ENCODE peak calls at places on chromosomes 4 and X, in six cellular contexts. One of them, this sample, is unnamed.

GRCh38 chr4:4512282-4512681 is 29.6 kb downstream of the STX18 start:
- DNase-seq in HFF-Myc: no peak
- DNase-seq in stimulated activated CD4-positive, alpha-beta T cell treated with anti-CD3 and anti-CD28 coated beads, Interleukin-1b, Interleukin-23, amount 100 ng/mL, for 24 hours: no peak
- DNase-seq in natural killer cell treated with Interleukin-12 subunit alpha and Interleukin-12 subunit beta and Interleukin-15 and Interleukin-18, amount 100 ng/mL, for 72 hours: no peak
- DNase-seq in activated CD8-positive, alpha-beta memory T cell treated with anti-CD3 and anti-CD28 coated beads for 48 hours: no peak
- DNase-seq in left ventricle myocardium inferior: no peak
- DNase-seq in this sample: no peak

GRCh38 chrX:108070891-108071290 is 20.5 kb downstream of the PSMD10 start:
- DNase-seq in HFF-Myc: peak
- DNase-seq in stimulated activated CD4-positive, alpha-beta T cell treated with anti-CD3 and anti-CD28 coated beads, Interleukin-1b, Interleukin-23, amount 100 ng/mL, for 24 hours: no peak
- DNase-seq in natural killer cell treated with Interleukin-12 subunit alpha and Interleukin-12 subunit beta and Interleukin-15 and Interleukin-18, amount 100 ng/mL, for 72 hours: no peak
- DNase-seq in activated CD8-positive, alpha-beta memory T cell treated with anti-CD3 and anti-CD28 coated beads for 48 hours: no peak
- DNase-seq in left ventricle myocardium inferior: no peak
- DNase-seq in this sample: no peak

GRCh38 chrX:12953420-12953819 is 21.5 kb upstream of the TMSB4X start:
- DNase-seq in HFF-Myc: no peak
- DNase-seq in stimulated activated CD4-positive, alpha-beta T cell treated with anti-CD3 and anti-CD28 coated beads, Interleukin-1b, Interleukin-23, amount 100 ng/mL, for 24 hours: no peak
- DNase-seq in natural killer cell treated with Interleukin-12 subunit alpha and Interleukin-12 subunit beta and Interleukin-15 and Interleukin-18, amount 100 ng/mL, for 72 hours: no peak
- DNase-seq in activated CD8-positive, alpha-beta memory T cell treated with anti-CD3 and anti-CD28 coated beads for 48 hours: no peak
- DNase-seq in left ventricle myocardium inferior: no peak
- DNase-seq in this sample: no peak

GRCh38 chrX:48835524-48836329 is at the start of gene PCSK1N:
- DNase-seq in HFF-Myc: no peak
- DNase-seq in stimulated activated CD4-positive, alpha-beta T cell treated with anti-CD3 and anti-CD28 coated beads, Interleukin-1b, Interleukin-23, amount 100 ng/mL, for 24 hours: no peak
- DNase-seq in natural killer cell treated with Interleukin-12 subunit alpha and Interleukin-12 subunit beta and Interleukin-15 and Interleukin-18, amount 100 ng/mL, for 72 hours: no peak
- DNase-seq in activated CD8-positive, alpha-beta memory T cell treated with anti-CD3 and anti-CD28 coated beads for 48 hours: no peak
- DNase-seq in left ventricle myocardium inferior: no peak
- DNase-seq in this sample: no peak

GRCh38 chrX:153381684-153382532 is 19.2 kb downstream of the PNMA6E start:
- DNase-seq in HFF-Myc: peak
- DNase-seq in stimulated activated CD4-positive, alpha-beta T cell treated with anti-CD3 and anti-CD28 coated beads, Interleukin-1b, Interleukin-23, amount 100 ng/mL, for 24 hours: no peak
- DNase-seq in natural killer cell treated with Interleukin-12 subunit alpha and Interleukin-12 subunit beta and Interleukin-15 and Interleukin-18, amount 100 ng/mL, for 72 hours: no peak
- DNase-seq in activated CD8-positive, alpha-beta memory T cell treated with anti-CD3 and anti-CD28 coated beads for 48 hours: no peak
- DNase-seq in left ventricle myocardium inferior: no peak
- DNase-seq in this sample: peak

GRCh38 chrX:115378471-115378870 is 89.0 kb downstream of the LUZP4 start:
- DNase-seq in HFF-Myc: no peak
- DNase-seq in stimulated activated CD4-positive, alpha-beta T cell treated with anti-CD3 and anti-CD28 coated beads, Interleukin-1b, Interleukin-23, amount 100 ng/mL, for 24 hours: no peak
- DNase-seq in natural killer cell treated with Interleukin-12 subunit alpha and Interleukin-12 subunit beta and Interleukin-15 and Interleukin-18, amount 100 ng/mL, for 72 hours: no peak
- DNase-seq in activated CD8-positive, alpha-beta memory T cell treated with anti-CD3 and anti-CD28 coated beads for 48 hours: no peak
- DNase-seq in left ventricle myocardium inferior: no peak
- DNase-seq in this sample: no peak

GRCh38 chr4:79673321-79673720 is 265.3 kb upstream of the GK2 start:
- DNase-seq in HFF-Myc: no peak
- DNase-seq in stimulated activated CD4-positive, alpha-beta T cell treated with anti-CD3 and anti-CD28 coated beads, Interleukin-1b, Interleukin-23, amount 100 ng/mL, for 24 hours: no peak
- DNase-seq in natural killer cell treated with Interleukin-12 subunit alpha and Interleukin-12 subunit beta and Interleukin-15 and Interleukin-18, amount 100 ng/mL, for 72 hours: no peak
- DNase-seq in activated CD8-positive, alpha-beta memory T cell treated with anti-CD3 and anti-CD28 coated beads for 48 hours: no peak
- DNase-seq in left ventricle myocardium inferior: no peak
- DNase-seq in this sample: no peak

GRCh38 chrX:155068165-155068564 is 2.8 kb downstream of the CMC4 start:
- DNase-seq in HFF-Myc: peak
- DNase-seq in stimulated activated CD4-positive, alpha-beta T cell treated with anti-CD3 and anti-CD28 coated beads, Interleukin-1b, Interleukin-23, amount 100 ng/mL, for 24 hours: no peak
- DNase-seq in natural killer cell treated with Interleukin-12 subunit alpha and Interleukin-12 subunit beta and Interleukin-15 and Interleukin-18, amount 100 ng/mL, for 72 hours: no peak
- DNase-seq in activated CD8-positive, alpha-beta memory T cell treated with anti-CD3 and anti-CD28 coated beads for 48 hours: no peak
- DNase-seq in left ventricle myocardium inferior: no peak
- DNase-seq in this sample: no peak

GRCh38 chr4:24770111-24770584 is 25.2 kb upstream of the SOD3 start:
- DNase-seq in HFF-Myc: peak
- DNase-seq in stimulated activated CD4-positive, alpha-beta T cell treated with anti-CD3 and anti-CD28 coated beads, Interleukin-1b, Interleukin-23, amount 100 ng/mL, for 24 hours: no peak
- DNase-seq in natural killer cell treated with Interleukin-12 subunit alpha and Interleukin-12 subunit beta and Interleukin-15 and Interleukin-18, amount 100 ng/mL, for 72 hours: no peak
- DNase-seq in activated CD8-positive, alpha-beta memory T cell treated with anti-CD3 and anti-CD28 coated beads for 48 hours: no peak
- DNase-seq in left ventricle myocardium inferior: no peak
- DNase-seq in this sample: no peak

GRCh38 chr4:95095352-95095974 is 337.7 kb downstream of the BMPR1B start:
- DNase-seq in HFF-Myc: no peak
- DNase-seq in stimulated activated CD4-positive, alpha-beta T cell treated with anti-CD3 and anti-CD28 coated beads, Interleukin-1b, Interleukin-23, amount 100 ng/mL, for 24 hours: no peak
- DNase-seq in natural killer cell treated with Interleukin-12 subunit alpha and Interleukin-12 subunit beta and Interleukin-15 and Interleukin-18, amount 100 ng/mL, for 72 hours: no peak
- DNase-seq in activated CD8-positive, alpha-beta memory T cell treated with anti-CD3 and anti-CD28 coated beads for 48 hours: no peak
- DNase-seq in left ventricle myocardium inferior: no peak
- DNase-seq in this sample: no peak

GRCh38 chr4:113618205-113618604 is 143.3 kb downstream of the CAMK2D start:
- DNase-seq in HFF-Myc: no peak
- DNase-seq in stimulated activated CD4-positive, alpha-beta T cell treated with anti-CD3 and anti-CD28 coated beads, Interleukin-1b, Interleukin-23, amount 100 ng/mL, for 24 hours: no peak
- DNase-seq in natural killer cell treated with Interleukin-12 subunit alpha and Interleukin-12 subunit beta and Interleukin-15 and Interleukin-18, amount 100 ng/mL, for 72 hours: no peak
- DNase-seq in activated CD8-positive, alpha-beta memory T cell treated with anti-CD3 and anti-CD28 coated beads for 48 hours: no peak
- DNase-seq in left ventricle myocardium inferior: no peak
- DNase-seq in this sample: no peak

GRCh38 chrX:107775734-107776511 is at the start of gene TSC22D3:
- DNase-seq in HFF-Myc: no peak
- DNase-seq in stimulated activated CD4-positive, alpha-beta T cell treated with anti-CD3 and anti-CD28 coated beads, Interleukin-1b, Interleukin-23, amount 100 ng/mL, for 24 hours: no peak
- DNase-seq in natural killer cell treated with Interleukin-12 subunit alpha and Interleukin-12 subunit beta and Interleukin-15 and Interleukin-18, amount 100 ng/mL, for 72 hours: peak
- DNase-seq in activated CD8-positive, alpha-beta memory T cell treated with anti-CD3 and anti-CD28 coated beads for 48 hours: peak
- DNase-seq in left ventricle myocardium inferior: peak
- DNase-seq in this sample: peak

GRCh38 chr4:142705820-142706219 is 140.3 kb downstream of the INPP4B start:
- DNase-seq in HFF-Myc: no peak
- DNase-seq in stimulated activated CD4-positive, alpha-beta T cell treated with anti-CD3 and anti-CD28 coated beads, Interleukin-1b, Interleukin-23, amount 100 ng/mL, for 24 hours: no peak
- DNase-seq in natural killer cell treated with Interleukin-12 subunit alpha and Interleukin-12 subunit beta and Interleukin-15 and Interleukin-18, amount 100 ng/mL, for 72 hours: no peak
- DNase-seq in activated CD8-positive, alpha-beta memory T cell treated with anti-CD3 and anti-CD28 coated beads for 48 hours: no peak
- DNase-seq in left ventricle myocardium inferior: no peak
- DNase-seq in this sample: no peak

GRCh38 chr4:15649914-15650545 is 5.1 kb downstream of the FBXL5 start:
- DNase-seq in HFF-Myc: no peak
- DNase-seq in stimulated activated CD4-positive, alpha-beta T cell treated with anti-CD3 and anti-CD28 coated beads, Interleukin-1b, Interleukin-23, amount 100 ng/mL, for 24 hours: peak
- DNase-seq in natural killer cell treated with Interleukin-12 subunit alpha and Interleukin-12 subunit beta and Interleukin-15 and Interleukin-18, amount 100 ng/mL, for 72 hours: peak
- DNase-seq in activated CD8-positive, alpha-beta memory T cell treated with anti-CD3 and anti-CD28 coated beads for 48 hours: no peak
- DNase-seq in left ventricle myocardium inferior: no peak
- DNase-seq in this sample: no peak